ENCODE peak calls at places on chromosomes 12 and 14, in eight cellular contexts. B is fibroblast of the aortic adventitia, M is fibroblast of lung, S is PC-9, W is endodermal cell, U is epithelial cell of esophagus, Z is AG10803, D is pancreas. A is an unnamed sample.

GRCh38 chr14:104107611-104108569 is 22.4 kb downstream of the ASPG start:
- DNase-seq in B (no peak), M (no peak), S (no peak), W (peak; percentile 63), U (peak; percentile 80), Z (no peak), D (no peak), A (peak; percentile 68)

GRCh38 chr12:4244868-4245267 is 28.7 kb upstream of the CCND2 start:
- DNase-seq in B (no peak), M (no peak), S (no peak), W (no peak), U (no peak), Z (no peak), D (no peak), A (no peak)

GRCh38 chr14:24662753-24663152 is 28.8 kb upstream of the GZMB start:
- DNase-seq in B (no peak), M (no peak), S (no peak), W (peak; percentile 52), U (no peak), Z (no peak), D (no peak), A (no peak)

GRCh38 chr12:50985322-50985721 is 33.0 kb downstream of the HIGD1C start:
- DNase-seq in B (peak; percentile 81), M (peak; percentile 76), S (no peak), W (no peak), U (peak; percentile 76), Z (peak; percentile 78), D (no peak), A (peak; percentile 74)

GRCh38 chr14:77197988-77198387 is 16.4 kb downstream of the TMEM63C start:
- DNase-seq in B (no peak), M (no peak), S (no peak), W (no peak), U (no peak), Z (no peak), D (no peak), A (no peak)

GRCh38 chr12:114321524-114321923 is 84.4 kb downstream of the TBX5 start:
- DNase-seq in B (no peak), M (no peak), S (no peak), W (no peak), U (no peak), Z (no peak), D (no peak), A (no peak)

GRCh38 chr12:120979862-120980696 is 1.7 kb downstream of the HNF1A start:
- DNase-seq in B (no peak), M (no peak), S (no peak), W (peak; percentile 83), U (no peak), Z (no peak), D (peak; percentile 32), A (no peak)

GRCh38 chr14:105019861-105020814 is 745 bp downstream of the CDCA4 start:
- DNase-seq in B (no peak), M (peak; percentile 42), S (no peak), W (peak; percentile 72), U (peak; percentile 49), Z (peak; percentile 20), D (peak; percentile 19), A (no peak)

GRCh38 chr14:101183376-101184103 is 280.0 kb upstream of the RTL1 start:
- DNase-seq in B (no peak), M (no peak), S (no peak), W (peak; percentile 95), U (no peak), Z (no peak), D (no peak), A (no peak)

GRCh38 chr14:48333221-48333910 is 658.0 kb upstream of the MDGA2 start:
- DNase-seq in B (no peak), M (peak; percentile 56), S (no peak), W (no peak), U (peak; percentile 39), Z (no peak), D (no peak), A (peak; percentile 17)

GRCh38 chr12:78086553-78087362 is 256.1 kb downstream of the NAV3 start:
- DNase-seq in B (peak; percentile 15), M (no peak), S (no peak), W (no peak), U (no peak), Z (no peak), D (no peak), A (no peak)

GRCh38 chr12:1204581-1205121 is 213.6 kb downstream of the ERC1 start:
- DNase-seq in B (peak; percentile 61), M (peak; percentile 31), S (no peak), W (no peak), U (no peak), Z (no peak), D (no peak), A (peak; percentile 14)

GRCh38 chr14:100405752-100406455 is 82.8 kb downstream of the SLC25A47 start:
- DNase-seq in B (no peak), M (no peak), S (no peak), W (no peak), U (no peak), Z (no peak), D (peak; percentile 56), A (no peak)

GRCh38 chr14:66572836-66573235 is 64.9 kb downstream of the GPHN start:
- DNase-seq in B (peak; percentile 1), M (peak; percentile 56), S (no peak), W (no peak), U (no peak), Z (peak; percentile 22), D (no peak), A (no peak)

GRCh38 chr14:64706552-64707193 is 2.4 kb downstream of the PLEKHG3 start:
- DNase-seq in B (no peak), M (no peak), S (no peak), W (peak; percentile 81), U (no peak), Z (no peak), D (no peak), A (no peak)

GRCh38 chr14:85531141-85531593 is 1.2 kb downstream of the FLRT2 start:
- DNase-seq in B (peak; percentile 80), M (peak; percentile 70), S (no peak), W (peak; percentile 90), U (peak; percentile 73), Z (peak; percentile 84), D (peak; percentile 54), A (peak; percentile 59)

GRCh38 chr14:33737446-33737845 is 213.4 kb downstream of the EGLN3 start:
- DNase-seq in B (peak; percentile 23), M (peak; percentile 95), S (no peak), W (no peak), U (peak; percentile 53), Z (peak; percentile 82), D (no peak), A (peak; percentile 48)

GRCh38 chr12:12025799-12026386 is 44.8 kb upstream of the BCL2L14 start:
- DNase-seq in B (no peak), M (no peak), S (no peak), W (peak; percentile 13), U (no peak), Z (no peak), D (no peak), A (no peak)

GRCh38 chr14:61696753-61697318 is 1.5 kb downstream of the HIF1A start:
- DNase-seq in B (peak; percentile 52), M (no peak), S (no peak), W (no peak), U (no peak), Z (no peak), D (no peak), A (no peak)

DNA sequence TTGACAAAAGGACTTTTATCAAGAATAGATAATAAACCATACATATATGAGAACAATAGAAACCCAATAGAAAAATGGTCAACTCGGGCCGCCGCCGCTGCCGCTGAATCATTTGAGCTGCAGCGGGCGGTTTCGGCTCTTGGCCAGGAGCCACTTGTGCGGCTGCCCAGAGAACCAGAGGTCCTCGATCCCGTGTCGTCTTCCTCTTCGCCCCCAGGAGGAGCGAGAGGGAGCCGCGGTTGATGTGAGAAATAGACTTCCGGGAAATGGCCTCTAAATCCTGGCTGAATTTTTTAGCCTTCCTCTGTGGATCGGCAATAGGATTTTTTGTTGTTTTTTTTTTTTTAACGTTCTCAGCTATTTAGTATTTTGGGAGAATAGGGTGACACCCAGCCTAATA is 44.8 kb downstream of the CPSF6 start:
- DNase-seq in B (peak; percentile 67), M (peak; percentile 78), S (peak; percentile 62), W (peak; percentile 91), U (peak; percentile 54), Z (peak; percentile 68), D (peak; percentile 49), A (peak; percentile 51)
- H3K4me3 ChIP-seq in B (peak overlapping the region; percentile 39), M (peak overlapping the region; percentile 38), S (peak overlapping the region; percentile 47), W (no peak overlapping the region), U (peak overlapping the region; percentile 6), Z (peak overlapping the region; percentile 17), D (no peak overlapping the region), A (no peak overlapping the region)

GRCh38 chr12:52121848-52122838 is 42.6 kb downstream of the SMIM41 start:
- DNase-seq in B (peak; percentile 52), M (peak; percentile 26), S (peak; percentile 36), W (peak; percentile 95), U (peak; percentile 58), Z (peak; percentile 40), D (peak; percentile 43), A (no peak)
- TF ChIP-seq CTCF in B (peak; percentile 79), M (peak; percentile 75), S (peak; percentile 80), W (peak; percentile 93), U (peak; percentile 78), Z (peak; percentile 68), D (peak; percentile 71), A (peak; percentile 87)

GRCh38 chr14:32007755-32008374 is 69.2 kb upstream of the ARHGAP5 start:
- DNase-seq in B (no peak), M (no peak), S (no peak), W (no peak), U (no peak), Z (no peak), D (no peak), A (no peak)

GRCh38 chr14:32008602-32009193 is 68.4 kb upstream of the ARHGAP5 start:
- DNase-seq in B (no peak), M (no peak), S (no peak), W (no peak), U (no peak), Z (no peak), D (no peak), A (no peak)

GRCh38 chr14:32009221-32009620 is 67.9 kb upstream of the ARHGAP5 start:
- DNase-seq in B (no peak), M (no peak), S (no peak), W (no peak), U (no peak), Z (no peak), D (no peak), A (no peak)

GRCh38 chr14:32004300-32004699 is 72.8 kb upstream of the ARHGAP5 start:
- DNase-seq in B (no peak), M (peak; percentile 72), S (no peak), W (no peak), U (peak; percentile 32), Z (peak; percentile 76), D (no peak), A (peak; percentile 53)

GRCh38 chr14:32006267-32007110 is 70.6 kb upstream of the ARHGAP5 start:
- DNase-seq in B (no peak), M (peak; percentile 48), S (peak; percentile 93), W (peak; percentile 63), U (peak; percentile 47), Z (no peak), D (no peak), A (peak; percentile 74)
- H3K4me3 ChIP-seq in B (no peak overlapping the region), M (no peak overlapping the region), S (peak overlapping the region; percentile 33), W (no peak overlapping the region), U (no peak overlapping the region), Z (no peak overlapping the region), D (no peak overlapping the region), A (no peak overlapping the region)

DNA sequence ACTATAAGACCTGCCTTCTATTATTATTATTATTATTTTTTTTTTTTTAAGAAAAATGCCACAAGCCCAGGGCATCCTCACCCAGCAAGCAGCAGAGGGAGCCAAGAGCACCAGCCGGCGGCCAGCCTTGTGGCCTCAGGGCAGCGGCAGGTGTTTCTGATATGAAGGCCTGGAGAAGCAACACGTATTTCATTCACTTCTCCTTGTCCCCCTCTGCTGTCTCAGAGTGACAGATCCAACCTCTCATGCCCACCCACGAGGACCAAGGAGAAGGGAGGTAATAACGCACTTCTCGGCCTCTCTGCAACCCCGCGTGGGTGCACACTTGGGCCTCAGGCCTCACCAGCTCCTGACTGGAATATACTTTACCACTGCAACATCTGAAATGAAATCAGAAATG is 25.4 kb downstream of the CDC42BPB start:
- DNase-seq in B (no peak), M (no peak), S (no peak), W (peak; percentile 63), U (peak; percentile 34), Z (peak; percentile 11), D (no peak), A (no peak)
- TF ChIP-seq CTCF in B (no peak), M (no peak), S (peak; percentile 51), W (peak; percentile 63), U (peak; percentile 27), Z (peak; percentile 11), D (no peak), A (no peak)